ENCODE peak calls at places on chromosomes 3 and 15, in six cellular contexts. N, T, V, Z, Y and O are unnamed samples.

GRCh38 chr3:132854856-132855535 is 132.8 kb upstream of the NPHP3 start:
- DNase-seq in N (no peak), T (no peak), V (no peak), Z (no peak), Y (no peak), O (no peak)

GRCh38 chr3:74067296-74067695 is 442.6 kb upstream of the PDZRN3 start:
- DNase-seq in N (peak), T (no peak), V (no peak), Z (no peak), Y (no peak), O (no peak)

GRCh38 chr3:158958873-158959272 is 157.0 kb downstream of the MFSD1 start:
- DNase-seq in N (no peak), T (no peak), V (no peak), Z (no peak), Y (no peak), O (no peak)

GRCh38 chr15:36370735-36371115 is 208.7 kb upstream of the CDIN1 start:
- DNase-seq in N (peak), T (no peak), V (no peak), Z (no peak), Y (no peak), O (no peak)

GRCh38 chr3:186609247-186609868 is 3.5 kb upstream of the AHSG start:
- DNase-seq in N (peak), T (no peak), V (no peak), Z (no peak), Y (no peak), O (no peak)

GRCh38 chr3:134652409-134652831 is 1.6 kb upstream of the KY start:
- DNase-seq in N (peak), T (no peak), V (no peak), Z (no peak), Y (no peak), O (no peak)

GRCh38 chr15:63291507-63291906 is 14.1 kb downstream of the APH1B start:
- DNase-seq in N (no peak), T (no peak), V (no peak), Z (no peak), Y (no peak), O (no peak)

GRCh38 chr3:62496509-62496908 is 123.2 kb upstream of the FEZF2 start:
- DNase-seq in N (no peak), T (no peak), V (no peak), Z (no peak), Y (no peak), O (no peak)

GRCh38 chr3:24773798-24774197 is 279.1 kb upstream of the THRB start:
- DNase-seq in N (peak), T (no peak), V (peak), Z (no peak), Y (no peak), O (no peak)

GRCh38 chr3:71172951-71173350 is 410.6 kb downstream of the FOXP1 start:
- DNase-seq in N (peak), T (no peak), V (no peak), Z (no peak), Y (no peak), O (no peak)

GRCh38 chr3:37197810-37198371 is 23.5 kb upstream of the LRRFIP2 start:
- DNase-seq in N (peak), T (no peak), V (no peak), Z (no peak), Y (no peak), O (no peak)

GRCh38 chr3:70829101-70829500 is 516.7 kb upstream of the MDFIC2 start:
- DNase-seq in N (peak), T (no peak), V (no peak), Z (no peak), Y (no peak), O (no peak)

GRCh38 chr15:73927003-73927475 is 777 bp downstream of the LOXL1 start:
- DNase-seq in N (peak), T (peak), V (peak), Z (peak), Y (peak), O (peak)

GRCh38 chr3:4001976-4002375 is 202.7 kb downstream of the LRRN1 start:
- DNase-seq in N (no peak), T (no peak), V (no peak), Z (no peak), Y (no peak), O (no peak)

GRCh38 chr15:67406257-67406861 is 114.6 kb upstream of the C15orf61 start:
- DNase-seq in N (peak), T (no peak), V (no peak), Z (no peak), Y (no peak), O (no peak)

GRCh38 chr15:98888839-98889479 is 118.6 kb downstream of the PGPEP1L start:
- DNase-seq in N (peak), T (no peak), V (no peak), Z (no peak), Y (no peak), O (no peak)

GRCh38 chr3:71423151-71423906 is 160.2 kb downstream of the FOXP1 start:
- DNase-seq in N (peak), T (no peak), V (no peak), Z (no peak), Y (no peak), O (no peak)

GRCh38 chr15:64010719-64011118 is 35.6 kb downstream of the DAPK2 start:
- DNase-seq in N (peak), T (peak), V (no peak), Z (peak), Y (peak), O (peak)

GRCh38 chr3:158768361-158768787 is 33.5 kb upstream of the MFSD1 start:
- DNase-seq in N (peak), T (no peak), V (peak), Z (no peak), Y (no peak), O (peak)

GRCh38 chr3:171704002-171704401 is 106.3 kb downstream of the PLD1 start:
- DNase-seq in N (peak), T (no peak), V (peak), Z (no peak), Y (peak), O (no peak)

GRCh38 chr3:124260206-124260915 is 268.4 kb upstream of the ROPN1 start:
- DNase-seq in N (peak), T (no peak), V (peak), Z (no peak), Y (no peak), O (no peak)

GRCh38 chr15:56824174-56824573 is 90.9 kb upstream of the ZNF280D start:
- DNase-seq in N (no peak), T (no peak), V (no peak), Z (no peak), Y (no peak), O (no peak)

GRCh38 chr3:29057326-29057725 is 223.5 kb upstream of the RBMS3 start:
- DNase-seq in N (peak), T (no peak), V (no peak), Z (no peak), Y (no peak), O (no peak)

GRCh38 chr3:36674816-36675215 is 89.5 kb downstream of the DCLK3 start:
- DNase-seq in N (no peak), T (no peak), V (no peak), Z (no peak), Y (no peak), O (no peak)

GRCh38 chr15:26050271-26050670 is 187.1 kb upstream of the ATP10A start:
- DNase-seq in N (no peak), T (no peak), V (no peak), Z (no peak), Y (no peak), O (no peak)

GRCh38 chr3:10556312-10556711 is 50.9 kb upstream of the ATP2B2 start:
- DNase-seq in N (no peak), T (no peak), V (no peak), Z (no peak), Y (no peak), O (no peak)